ENCODE peak calls at places on chromosomes 1 and 21, in eight cellular contexts. One of them, this sample, is unnamed.

GRCh38 chr1:67053535-67053784 is 488 bp downstream of the SLC35D1 start:
- DNase-seq in AG10803: peak; percentile 54
- DNase-seq in NCI-H510A: peak; percentile 42
- DNase-seq in progenitor cell of endocrine pancreas: peak; percentile 39
- DNase-seq in OCI-LY7: no peak
- DNase-seq in epithelial cell of esophagus: no peak
- DNase-seq in central memory CD4-positive, alpha-beta T cell: no peak
- DNase-seq in stimulated activated CD4-positive, alpha-beta T cell treated with anti-CD3 and anti-CD28 coated beads, Interleukin-1b, Interleukin-23, amount 100 ng/mL, for 48 hours: no peak
- DNase-seq in this sample: no peak

GRCh38 chr1:109499661-109500536 is 6.0 kb downstream of the CYB561D1 start:
- DNase-seq in AG10803: peak; percentile 65
- DNase-seq in NCI-H510A: no peak
- DNase-seq in progenitor cell of endocrine pancreas: no peak
- DNase-seq in OCI-LY7: peak; percentile 56
- DNase-seq in epithelial cell of esophagus: peak; percentile 76
- DNase-seq in central memory CD4-positive, alpha-beta T cell: peak; percentile 58
- DNase-seq in stimulated activated CD4-positive, alpha-beta T cell treated with anti-CD3 and anti-CD28 coated beads, Interleukin-1b, Interleukin-23, amount 100 ng/mL, for 48 hours: peak; percentile 61
- DNase-seq in this sample: peak; percentile 58

GRCh38 chr1:118116401-118116800 is 68.6 kb downstream of the SPAG17 start:
- DNase-seq in AG10803: peak; percentile 70
- DNase-seq in NCI-H510A: no peak
- DNase-seq in progenitor cell of endocrine pancreas: no peak
- DNase-seq in OCI-LY7: no peak
- DNase-seq in epithelial cell of esophagus: no peak
- DNase-seq in central memory CD4-positive, alpha-beta T cell: no peak
- DNase-seq in stimulated activated CD4-positive, alpha-beta T cell treated with anti-CD3 and anti-CD28 coated beads, Interleukin-1b, Interleukin-23, amount 100 ng/mL, for 48 hours: no peak
- DNase-seq in this sample: no peak

GRCh38 chr1:77541162-77541545 is 141.3 kb downstream of the ZZZ3 start:
- DNase-seq in AG10803: no peak
- DNase-seq in NCI-H510A: no peak
- DNase-seq in progenitor cell of endocrine pancreas: no peak
- DNase-seq in OCI-LY7: peak; percentile 50
- DNase-seq in epithelial cell of esophagus: no peak
- DNase-seq in central memory CD4-positive, alpha-beta T cell: no peak
- DNase-seq in stimulated activated CD4-positive, alpha-beta T cell treated with anti-CD3 and anti-CD28 coated beads, Interleukin-1b, Interleukin-23, amount 100 ng/mL, for 48 hours: no peak
- DNase-seq in this sample: no peak

GRCh38 chr1:179744401-179745130 is 1.5 kb downstream of the FAM163A start:
- DNase-seq in AG10803: no peak
- DNase-seq in NCI-H510A: no peak
- DNase-seq in progenitor cell of endocrine pancreas: no peak
- DNase-seq in OCI-LY7: no peak
- DNase-seq in epithelial cell of esophagus: no peak
- DNase-seq in central memory CD4-positive, alpha-beta T cell: no peak
- DNase-seq in stimulated activated CD4-positive, alpha-beta T cell treated with anti-CD3 and anti-CD28 coated beads, Interleukin-1b, Interleukin-23, amount 100 ng/mL, for 48 hours: no peak
- DNase-seq in this sample: no peak

GRCh38 chr21:42097860-42098259 is 26.7 kb downstream of the UMODL1 start:
- DNase-seq in AG10803: peak; percentile 97
- DNase-seq in NCI-H510A: peak; percentile 67
- DNase-seq in progenitor cell of endocrine pancreas: no peak
- DNase-seq in OCI-LY7: no peak
- DNase-seq in epithelial cell of esophagus: peak; percentile 97
- DNase-seq in central memory CD4-positive, alpha-beta T cell: no peak
- DNase-seq in stimulated activated CD4-positive, alpha-beta T cell treated with anti-CD3 and anti-CD28 coated beads, Interleukin-1b, Interleukin-23, amount 100 ng/mL, for 48 hours: peak; percentile 35
- DNase-seq in this sample: no peak

GRCh38 chr1:242245255-242245654 is 246.4 kb upstream of the MAP1LC3C start:
- DNase-seq in AG10803: no peak
- DNase-seq in NCI-H510A: no peak
- DNase-seq in progenitor cell of endocrine pancreas: no peak
- DNase-seq in OCI-LY7: no peak
- DNase-seq in epithelial cell of esophagus: no peak
- DNase-seq in central memory CD4-positive, alpha-beta T cell: no peak
- DNase-seq in stimulated activated CD4-positive, alpha-beta T cell treated with anti-CD3 and anti-CD28 coated beads, Interleukin-1b, Interleukin-23, amount 100 ng/mL, for 48 hours: no peak
- DNase-seq in this sample: no peak

GRCh38 chr1:66331641-66332523 is 202.1 kb upstream of the SGIP1 start:
- DNase-seq in AG10803: peak; percentile 93
- DNase-seq in NCI-H510A: no peak
- DNase-seq in progenitor cell of endocrine pancreas: no peak
- DNase-seq in OCI-LY7: peak; percentile 61
- DNase-seq in epithelial cell of esophagus: peak; percentile 71
- DNase-seq in central memory CD4-positive, alpha-beta T cell: peak; percentile 44
- DNase-seq in stimulated activated CD4-positive, alpha-beta T cell treated with anti-CD3 and anti-CD28 coated beads, Interleukin-1b, Interleukin-23, amount 100 ng/mL, for 48 hours: peak; percentile 54
- DNase-seq in this sample: no peak

GRCh38 chr1:1594602-1594981 is 5.3 kb downstream of the FNDC10 start:
- DNase-seq in AG10803: no peak
- DNase-seq in NCI-H510A: peak; percentile 91
- DNase-seq in progenitor cell of endocrine pancreas: no peak
- DNase-seq in OCI-LY7: no peak
- DNase-seq in epithelial cell of esophagus: no peak
- DNase-seq in central memory CD4-positive, alpha-beta T cell: no peak
- DNase-seq in stimulated activated CD4-positive, alpha-beta T cell treated with anti-CD3 and anti-CD28 coated beads, Interleukin-1b, Interleukin-23, amount 100 ng/mL, for 48 hours: no peak
- DNase-seq in this sample: no peak

GRCh38 chr1:211198111-211198510 is 61.1 kb upstream of the RCOR3 start:
- DNase-seq in AG10803: no peak
- DNase-seq in NCI-H510A: no peak
- DNase-seq in progenitor cell of endocrine pancreas: no peak
- DNase-seq in OCI-LY7: no peak
- DNase-seq in epithelial cell of esophagus: peak; percentile 66
- DNase-seq in central memory CD4-positive, alpha-beta T cell: no peak
- DNase-seq in stimulated activated CD4-positive, alpha-beta T cell treated with anti-CD3 and anti-CD28 coated beads, Interleukin-1b, Interleukin-23, amount 100 ng/mL, for 48 hours: no peak
- DNase-seq in this sample: no peak

GRCh38 chr1:143574891-143575520 is 396.8 kb downstream of the FAM72C start:
- DNase-seq in AG10803: no peak
- DNase-seq in NCI-H510A: no peak
- DNase-seq in progenitor cell of endocrine pancreas: no peak
- DNase-seq in OCI-LY7: no peak
- DNase-seq in epithelial cell of esophagus: no peak
- DNase-seq in central memory CD4-positive, alpha-beta T cell: no peak
- DNase-seq in stimulated activated CD4-positive, alpha-beta T cell treated with anti-CD3 and anti-CD28 coated beads, Interleukin-1b, Interleukin-23, amount 100 ng/mL, for 48 hours: no peak
- DNase-seq in this sample: no peak

GRCh38 chr1:186236921-186237320 is 138.1 kb downstream of the TPR start:
- DNase-seq in AG10803: peak; percentile 93
- DNase-seq in NCI-H510A: no peak
- DNase-seq in progenitor cell of endocrine pancreas: no peak
- DNase-seq in OCI-LY7: no peak
- DNase-seq in epithelial cell of esophagus: peak; percentile 96
- DNase-seq in central memory CD4-positive, alpha-beta T cell: no peak
- DNase-seq in stimulated activated CD4-positive, alpha-beta T cell treated with anti-CD3 and anti-CD28 coated beads, Interleukin-1b, Interleukin-23, amount 100 ng/mL, for 48 hours: no peak
- DNase-seq in this sample: no peak

GRCh38 chr1:210617306-210617705 is 288.6 kb downstream of the HHAT start:
- DNase-seq in AG10803: no peak
- DNase-seq in NCI-H510A: no peak
- DNase-seq in progenitor cell of endocrine pancreas: no peak
- DNase-seq in OCI-LY7: no peak
- DNase-seq in epithelial cell of esophagus: no peak
- DNase-seq in central memory CD4-positive, alpha-beta T cell: no peak
- DNase-seq in stimulated activated CD4-positive, alpha-beta T cell treated with anti-CD3 and anti-CD28 coated beads, Interleukin-1b, Interleukin-23, amount 100 ng/mL, for 48 hours: no peak
- DNase-seq in this sample: no peak

GRCh38 chr1:220300442-220301121 is 28.3 kb upstream of the RAB3GAP2 start:
- DNase-seq in AG10803: peak; percentile 90
- DNase-seq in NCI-H510A: peak; percentile 45
- DNase-seq in progenitor cell of endocrine pancreas: no peak
- DNase-seq in OCI-LY7: no peak
- DNase-seq in epithelial cell of esophagus: peak; percentile 91
- DNase-seq in central memory CD4-positive, alpha-beta T cell: no peak
- DNase-seq in stimulated activated CD4-positive, alpha-beta T cell treated with anti-CD3 and anti-CD28 coated beads, Interleukin-1b, Interleukin-23, amount 100 ng/mL, for 48 hours: no peak
- DNase-seq in this sample: no peak

GRCh38 chr1:29703596-29703995 is 467.3 kb downstream of the PTPRU start:
- DNase-seq in AG10803: peak; percentile 59
- DNase-seq in NCI-H510A: no peak
- DNase-seq in progenitor cell of endocrine pancreas: no peak
- DNase-seq in OCI-LY7: peak; percentile 11
- DNase-seq in epithelial cell of esophagus: peak; percentile 64
- DNase-seq in central memory CD4-positive, alpha-beta T cell: no peak
- DNase-seq in stimulated activated CD4-positive, alpha-beta T cell treated with anti-CD3 and anti-CD28 coated beads, Interleukin-1b, Interleukin-23, amount 100 ng/mL, for 48 hours: no peak
- DNase-seq in this sample: no peak

GRCh38 chr1:240285541-240285940 is 193.9 kb downstream of the FMN2 start:
- DNase-seq in AG10803: peak; percentile 96
- DNase-seq in NCI-H510A: no peak
- DNase-seq in progenitor cell of endocrine pancreas: no peak
- DNase-seq in OCI-LY7: no peak
- DNase-seq in epithelial cell of esophagus: peak; percentile 67
- DNase-seq in central memory CD4-positive, alpha-beta T cell: no peak
- DNase-seq in stimulated activated CD4-positive, alpha-beta T cell treated with anti-CD3 and anti-CD28 coated beads, Interleukin-1b, Interleukin-23, amount 100 ng/mL, for 48 hours: no peak
- DNase-seq in this sample: no peak

GRCh38 chr1:1883092-1883858 is 7.6 kb downstream of the GNB1 start:
- DNase-seq in AG10803: peak; percentile 38
- DNase-seq in NCI-H510A: no peak
- DNase-seq in progenitor cell of endocrine pancreas: no peak
- DNase-seq in OCI-LY7: no peak
- DNase-seq in epithelial cell of esophagus: no peak
- DNase-seq in central memory CD4-positive, alpha-beta T cell: no peak
- DNase-seq in stimulated activated CD4-positive, alpha-beta T cell treated with anti-CD3 and anti-CD28 coated beads, Interleukin-1b, Interleukin-23, amount 100 ng/mL, for 48 hours: no peak
- DNase-seq in this sample: no peak

GRCh38 chr1:147822292-147822691 is 61.9 kb upstream of the GJA5 start:
- DNase-seq in AG10803: peak; percentile 47
- DNase-seq in NCI-H510A: no peak
- DNase-seq in progenitor cell of endocrine pancreas: no peak
- DNase-seq in OCI-LY7: no peak
- DNase-seq in epithelial cell of esophagus: peak; percentile 53
- DNase-seq in central memory CD4-positive, alpha-beta T cell: no peak
- DNase-seq in stimulated activated CD4-positive, alpha-beta T cell treated with anti-CD3 and anti-CD28 coated beads, Interleukin-1b, Interleukin-23, amount 100 ng/mL, for 48 hours: no peak
- DNase-seq in this sample: no peak

GRCh38 chr21:42570362-42570761 is 56.7 kb downstream of the SLC37A1 start:
- DNase-seq in AG10803: no peak
- DNase-seq in NCI-H510A: no peak
- DNase-seq in progenitor cell of endocrine pancreas: no peak
- DNase-seq in OCI-LY7: no peak
- DNase-seq in epithelial cell of esophagus: no peak
- DNase-seq in central memory CD4-positive, alpha-beta T cell: no peak
- DNase-seq in stimulated activated CD4-positive, alpha-beta T cell treated with anti-CD3 and anti-CD28 coated beads, Interleukin-1b, Interleukin-23, amount 100 ng/mL, for 48 hours: no peak
- DNase-seq in this sample: no peak

GRCh38 chr1:154982897-154983648 is at the start of gene FLAD1:
- DNase-seq in AG10803: peak; percentile 100
- DNase-seq in NCI-H510A: peak; percentile 99
- DNase-seq in progenitor cell of endocrine pancreas: peak; percentile 91
- DNase-seq in OCI-LY7: peak; percentile 100
- DNase-seq in epithelial cell of esophagus: peak; percentile 100
- DNase-seq in central memory CD4-positive, alpha-beta T cell: peak; percentile 97
- DNase-seq in stimulated activated CD4-positive, alpha-beta T cell treated with anti-CD3 and anti-CD28 coated beads, Interleukin-1b, Interleukin-23, amount 100 ng/mL, for 48 hours: peak; percentile 97
- DNase-seq in this sample: peak; percentile 100

GRCh38 chr21:27802816-27803475 is 836.1 kb upstream of the ADAMTS5 start:
- DNase-seq in AG10803: peak; percentile 56
- DNase-seq in NCI-H510A: no peak
- DNase-seq in progenitor cell of endocrine pancreas: no peak
- DNase-seq in OCI-LY7: peak; percentile 4
- DNase-seq in epithelial cell of esophagus: peak; percentile 51
- DNase-seq in central memory CD4-positive, alpha-beta T cell: no peak
- DNase-seq in stimulated activated CD4-positive, alpha-beta T cell treated with anti-CD3 and anti-CD28 coated beads, Interleukin-1b, Interleukin-23, amount 100 ng/mL, for 48 hours: peak; percentile 8
- DNase-seq in this sample: peak; percentile 42

GRCh38 chr1:117660266-117660973 is 54.6 kb downstream of the TENT5C start:
- DNase-seq in AG10803: no peak
- DNase-seq in NCI-H510A: no peak
- DNase-seq in progenitor cell of endocrine pancreas: no peak
- DNase-seq in OCI-LY7: no peak
- DNase-seq in epithelial cell of esophagus: no peak
- DNase-seq in central memory CD4-positive, alpha-beta T cell: no peak
- DNase-seq in stimulated activated CD4-positive, alpha-beta T cell treated with anti-CD3 and anti-CD28 coated beads, Interleukin-1b, Interleukin-23, amount 100 ng/mL, for 48 hours: no peak
- DNase-seq in this sample: no peak

GRCh38 chr1:206540044-206540758 is 32.9 kb downstream of the RASSF5 start:
- DNase-seq in AG10803: no peak
- DNase-seq in NCI-H510A: no peak
- DNase-seq in progenitor cell of endocrine pancreas: no peak
- DNase-seq in OCI-LY7: no peak
- DNase-seq in epithelial cell of esophagus: no peak
- DNase-seq in central memory CD4-positive, alpha-beta T cell: no peak
- DNase-seq in stimulated activated CD4-positive, alpha-beta T cell treated with anti-CD3 and anti-CD28 coated beads, Interleukin-1b, Interleukin-23, amount 100 ng/mL, for 48 hours: no peak
- DNase-seq in this sample: no peak

GRCh38 chr1:39574646-39575045 is 1.9 kb downstream of the PABPC4 start:
- DNase-seq in AG10803: no peak
- DNase-seq in NCI-H510A: peak; percentile 78
- DNase-seq in progenitor cell of endocrine pancreas: no peak
- DNase-seq in OCI-LY7: no peak
- DNase-seq in epithelial cell of esophagus: peak; percentile 42
- DNase-seq in central memory CD4-positive, alpha-beta T cell: no peak
- DNase-seq in stimulated activated CD4-positive, alpha-beta T cell treated with anti-CD3 and anti-CD28 coated beads, Interleukin-1b, Interleukin-23, amount 100 ng/mL, for 48 hours: no peak
- DNase-seq in this sample: no peak